ENCODE peak calls at places on chromosomes 2 and 18, in four cellular contexts. O, A, J and K are unnamed samples. For H3K4me1, the result is how much of the 10 kb centered on the place peaks cover.

GRCh38 chr2:72892506-72893173 is 5.4 kb downstream of the SPR start:
- DNase-seq in O (no peak), A (peak), J (peak), K (peak)

GRCh38 chr18:50203801-50204604 is 9.1 kb upstream of the MYO5B start:
- DNase-seq in O (peak), A (peak), J (peak), K (peak)

GRCh38 chr2:143758629-143759330 is 629.6 kb downstream of the ARHGAP15 start:
- DNase-seq in O (no peak), A (no peak), J (peak), K (no peak)

GRCh38 chr2:141519906-141520305 is 610.9 kb downstream of the LRP1B start:
- DNase-seq in O (no peak), A (no peak), J (no peak), K (no peak)

GRCh38 chr2:45759310-45759851 is 107.9 kb downstream of the PRKCE start:
- DNase-seq in O (no peak), A (no peak), J (peak), K (peak)

GRCh38 chr2:86226780-86227520 is 27.7 kb downstream of the MRPL35 start:
- DNase-seq in O (no peak), A (no peak), J (no peak), K (no peak)

GRCh38 chr18:38923136-38923535 is 1357.5 kb upstream of the CELF4 start:
- DNase-seq in O (no peak), A (no peak), J (no peak), K (no peak)

GRCh38 chr2:69385443-69386151 is 1.4 kb downstream of the GFPT1 start:
- DNase-seq in O (peak), A (no peak), J (peak), K (peak)

GRCh38 chr2:27494284-27494943 is 586 bp downstream of the FNDC4 start:
- DNase-seq in O (no peak), A (peak), J (peak), K (no peak)

GRCh38 chr2:232061265-232061664 is 99.8 kb downstream of the DIS3L2 start:
- DNase-seq in O (no peak), A (no peak), J (no peak), K (peak)

GRCh38 chr18:13563390-13563805 is 163.0 kb downstream of the FAM210A start:
- DNase-seq in O (no peak), A (no peak), J (no peak), K (no peak)

GRCh38 chr18:13562494-13563029 is 163.8 kb downstream of the FAM210A start:
- DNase-seq in O (no peak), A (no peak), J (no peak), K (no peak)

GRCh38 chr18:13566941-13567762 is 159.2 kb downstream of the FAM210A start:
- DNase-seq in O (no peak), A (peak), J (no peak), K (no peak)

GRCh38 chr18:13564579-13564978 is 161.8 kb downstream of the FAM210A start:
- DNase-seq in O (no peak), A (peak), J (no peak), K (no peak)

DNA sequence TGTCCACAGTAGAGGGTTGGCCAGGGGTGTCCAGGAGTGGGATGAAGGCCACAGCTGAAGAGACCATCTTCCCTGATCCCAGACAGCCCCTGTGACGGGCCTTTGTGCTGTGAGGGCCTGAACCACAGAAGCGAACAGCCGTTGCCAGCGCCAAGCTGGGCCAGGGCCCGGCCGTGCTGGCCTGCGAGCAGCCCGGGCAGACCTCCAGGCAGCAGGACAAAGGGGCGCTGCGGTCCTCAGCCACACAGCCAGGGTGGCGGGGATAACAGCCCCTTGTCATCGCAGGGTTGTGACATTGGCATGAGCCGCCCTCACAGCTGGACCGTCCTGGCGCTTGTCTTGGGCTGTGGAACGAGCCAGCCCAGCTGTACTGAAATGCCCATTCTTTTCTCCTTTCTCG is 161.1 kb downstream of the FAM210A start:
- DNase-seq in O (no peak), A (peak), J (no peak), K (no peak)
- H3K4me1 ChIP-seq in O (under half), A (under half), J (under half), K (under half)

GRCh38 chr2:230447036-230447435 is 31.0 kb downstream of the SP100 start:
- DNase-seq in O (no peak), A (no peak), J (no peak), K (no peak)
- TF ChIP-seq CTCF in O (no peak), A (no peak), J (no peak), K (no peak)

DNA sequence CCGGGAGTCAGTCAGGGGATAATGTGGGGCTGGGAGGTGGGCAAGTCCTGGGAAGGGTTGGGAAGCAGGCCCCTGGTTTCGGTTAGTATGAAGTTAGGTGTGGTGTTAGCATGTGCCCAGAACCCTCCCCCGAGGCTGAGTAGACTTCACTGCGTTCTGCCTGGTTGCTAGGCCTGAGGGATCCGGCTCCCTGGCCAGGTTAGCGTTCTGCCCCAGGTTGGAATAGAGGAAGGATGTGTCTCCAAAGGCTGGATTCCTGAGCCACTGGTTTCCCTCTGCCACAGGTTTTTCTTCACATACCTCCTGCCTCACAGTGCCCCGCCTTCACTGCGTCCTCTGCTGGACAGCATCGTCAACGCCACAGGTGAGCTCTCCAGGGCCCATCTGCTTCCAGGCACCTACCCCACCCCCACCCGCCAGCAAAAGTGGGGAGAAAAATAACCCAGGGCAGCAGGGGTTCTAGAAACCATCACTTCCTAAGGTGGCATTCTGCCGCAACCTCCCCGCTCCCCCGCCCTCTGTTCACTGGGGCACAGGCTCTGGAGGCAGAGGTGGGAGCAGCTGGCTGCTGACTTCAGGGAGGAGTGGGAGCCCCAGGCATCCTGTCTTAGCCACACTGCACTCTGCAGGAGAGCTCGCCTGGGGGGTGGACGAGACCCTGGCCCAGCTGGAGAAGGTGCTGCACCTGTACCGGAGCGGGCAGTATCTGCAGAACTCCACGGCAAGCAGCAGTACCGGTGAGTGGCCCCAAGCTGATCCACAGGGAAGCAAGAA is 7.0 kb downstream of the PKDCC start:
- DNase-seq in O (peak), A (no peak), J (no peak), K (no peak)
- H3K4me1 ChIP-seq in O (under half), A (under half), J (under half), K (under half)

GRCh38 chr2:1584691-1585485 is 159.4 kb downstream of the PXDN start:
- DNase-seq in O (no peak), A (no peak), J (no peak), K (no peak)
- TF ChIP-seq CTCF in O (peak), A (no peak), J (no peak), K (peak)

GRCh38 chr2:110742412-110742811 is 10.0 kb downstream of the ACOXL start:
- DNase-seq in O (no peak), A (no peak), J (no peak), K (no peak)
- H3K4me1 ChIP-seq in O (under half), A (under half), J (under half), K (under half)